ENCODE peak calls at places on chromosomes 12 and 14, in five cellular contexts. Q, P, M, J and Y are unnamed samples. For H3K36me3, the result is how much of the 10 kb centered on the place peaks cover.

GRCh38 chr12:88579572-88579940 is 715 bp downstream of the KITLG start:
- DNase-seq in M (no peak), Q (peak), P (no peak), J (no peak), Y (no peak)

GRCh38 chr12:109937371-109937770 is 37.3 kb downstream of the TCHP start:
- DNase-seq in P (no peak), Q (no peak), J (no peak), M (no peak), Y (peak)

GRCh38 chr12:47590771-47591368 is 115.0 kb downstream of the RPAP3 start:
- DNase-seq in J (no peak), P (no peak), Q (no peak), M (no peak), Y (no peak)

GRCh38 chr12:107033758-107034739 is 47.1 kb upstream of the MTERF2 start:
- DNase-seq in Q (no peak), M (no peak), P (no peak), J (no peak), Y (no peak)

GRCh38 chr12:133023566-133023965 is 13.7 kb upstream of the ZNF84 start:
- DNase-seq in M (no peak), J (no peak), Q (no peak), P (no peak), Y (no peak)

GRCh38 chr14:54343276-54344121 is 53.3 kb upstream of the CDKN3 start:
- DNase-seq in J (no peak), Q (peak), M (no peak), P (no peak), Y (no peak)

GRCh38 chr12:115801826-115802225 is 475.7 kb downstream of the MED13L start:
- DNase-seq in P (no peak), Q (no peak), M (no peak), J (no peak), Y (no peak)

GRCh38 chr14:51004801-51005526 is 60.7 kb upstream of the PYGL start:
- DNase-seq in Q (no peak), M (no peak), J (no peak), P (no peak), Y (peak)

DNA sequence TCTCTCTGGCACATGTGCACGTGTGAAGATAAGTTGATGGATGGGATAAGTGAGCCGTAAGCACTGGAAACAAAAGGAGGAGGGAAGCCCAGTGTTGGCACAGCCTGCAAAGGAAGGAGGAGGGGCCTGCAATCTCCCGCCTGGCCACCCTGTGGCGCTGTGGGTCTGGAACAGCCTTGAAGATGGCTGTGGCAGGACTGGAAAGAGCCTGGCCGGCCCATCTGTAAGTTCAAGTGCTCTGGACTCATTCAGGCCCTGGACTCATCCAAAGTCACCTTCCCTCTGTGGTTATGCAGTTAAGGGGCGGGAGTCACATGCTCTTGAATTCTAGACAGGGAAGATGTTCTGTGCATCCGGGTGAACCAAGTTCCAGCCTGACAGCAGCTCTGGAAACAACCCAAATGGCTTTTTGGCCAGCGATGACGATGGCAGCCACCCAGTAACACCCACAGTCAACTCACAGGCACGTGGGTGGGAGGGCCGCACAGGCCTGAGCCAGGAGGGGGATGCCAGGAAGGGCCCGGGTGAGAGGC is 50.4 kb downstream of the CHGA start:
- DNase-seq in J (peak), M (peak), P (no peak), Q (peak), Y (no peak)
- TF ChIP-seq CTCF in J (peak), M (peak), P (peak), Q (peak), Y (peak)

GRCh38 chr14:58395565-58395814 is 240 bp upstream of the TOMM20L start:
- DNase-seq in M (no peak), Q (no peak), P (no peak), J (no peak), Y (no peak)
- H3K4me3 ChIP-seq in M (peak), Q (peak), P (peak), J (peak), Y (peak)

GRCh38 chr14:23078692-23079116 is 16.2 kb downstream of the ACIN1 start:
- DNase-seq in P (peak), Q (peak), M (peak), J (peak), Y (peak)
- H3K36me3 ChIP-seq in P (half or more), Q (half or more), M (half or more), J (under half), Y (under half)

GRCh38 chr12:7666595-7666994 is 887 bp upstream of the APOBEC1 start:
- DNase-seq in Q (no peak), P (no peak), J (no peak), M (no peak), Y (no peak)

GRCh38 chr12:7661741-7662140 is 4.0 kb downstream of the APOBEC1 start:
- DNase-seq in J (no peak), P (no peak), Q (no peak), M (no peak), Y (no peak)

DNA sequence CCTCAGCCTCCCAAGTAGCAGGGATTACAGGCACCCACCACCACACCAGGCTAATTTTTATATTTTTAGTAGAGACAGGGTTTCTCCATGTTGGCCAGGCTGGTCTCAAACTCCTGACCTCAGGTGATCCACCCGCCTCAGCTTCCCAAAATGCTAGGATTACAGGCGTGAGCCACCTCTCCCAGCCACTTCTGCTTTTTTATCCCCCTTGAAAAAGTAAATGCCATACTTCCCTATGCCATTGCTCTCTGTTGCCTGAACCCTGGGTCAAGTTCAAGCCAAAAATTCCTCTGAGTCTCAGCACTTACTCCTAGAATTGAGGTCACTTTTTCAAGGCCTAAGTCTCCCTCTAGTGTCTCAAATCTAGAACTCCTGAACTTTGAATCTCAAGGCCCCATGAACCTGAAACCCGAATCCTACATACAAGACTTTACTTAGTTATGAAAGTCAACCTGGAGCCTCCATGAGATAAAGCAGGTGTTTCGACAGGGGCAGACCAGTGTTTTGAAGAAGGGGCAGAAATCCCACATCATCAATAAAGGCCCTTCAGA is 1.4 kb upstream of the APOBEC1 start:
- DNase-seq in J (no peak), Q (no peak), M (no peak), P (no peak), Y (no peak)
- TF ChIP-seq CTCF in J (peak), Q (no peak), M (no peak), P (no peak), Y (no peak)

DNA sequence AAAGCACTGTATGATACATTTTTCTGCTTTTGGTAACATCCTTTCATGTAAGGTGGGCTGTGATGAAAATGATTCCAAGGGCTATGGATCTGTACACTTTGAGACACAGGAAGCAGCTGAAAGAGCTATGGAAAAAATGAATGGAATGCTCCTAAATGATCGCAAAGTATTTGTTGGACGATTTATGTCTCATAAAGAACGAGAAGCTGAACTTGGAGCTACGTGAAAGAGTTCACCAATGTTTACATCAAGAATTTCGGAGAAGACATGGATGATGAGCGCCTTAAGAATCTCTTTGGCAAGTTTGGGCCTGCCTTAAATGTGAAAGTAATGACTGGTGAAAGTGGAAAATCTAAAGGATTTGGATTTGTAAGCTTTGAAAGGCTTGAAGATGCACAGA is 22.1 kb upstream of the SRGAP1 start:
- DNase-seq in P (no peak), Q (no peak), M (no peak), J (no peak), Y (no peak)
- H3K4me3 ChIP-seq in P (peak), Q (peak), M (peak), J (peak), Y (no peak)

DNA sequence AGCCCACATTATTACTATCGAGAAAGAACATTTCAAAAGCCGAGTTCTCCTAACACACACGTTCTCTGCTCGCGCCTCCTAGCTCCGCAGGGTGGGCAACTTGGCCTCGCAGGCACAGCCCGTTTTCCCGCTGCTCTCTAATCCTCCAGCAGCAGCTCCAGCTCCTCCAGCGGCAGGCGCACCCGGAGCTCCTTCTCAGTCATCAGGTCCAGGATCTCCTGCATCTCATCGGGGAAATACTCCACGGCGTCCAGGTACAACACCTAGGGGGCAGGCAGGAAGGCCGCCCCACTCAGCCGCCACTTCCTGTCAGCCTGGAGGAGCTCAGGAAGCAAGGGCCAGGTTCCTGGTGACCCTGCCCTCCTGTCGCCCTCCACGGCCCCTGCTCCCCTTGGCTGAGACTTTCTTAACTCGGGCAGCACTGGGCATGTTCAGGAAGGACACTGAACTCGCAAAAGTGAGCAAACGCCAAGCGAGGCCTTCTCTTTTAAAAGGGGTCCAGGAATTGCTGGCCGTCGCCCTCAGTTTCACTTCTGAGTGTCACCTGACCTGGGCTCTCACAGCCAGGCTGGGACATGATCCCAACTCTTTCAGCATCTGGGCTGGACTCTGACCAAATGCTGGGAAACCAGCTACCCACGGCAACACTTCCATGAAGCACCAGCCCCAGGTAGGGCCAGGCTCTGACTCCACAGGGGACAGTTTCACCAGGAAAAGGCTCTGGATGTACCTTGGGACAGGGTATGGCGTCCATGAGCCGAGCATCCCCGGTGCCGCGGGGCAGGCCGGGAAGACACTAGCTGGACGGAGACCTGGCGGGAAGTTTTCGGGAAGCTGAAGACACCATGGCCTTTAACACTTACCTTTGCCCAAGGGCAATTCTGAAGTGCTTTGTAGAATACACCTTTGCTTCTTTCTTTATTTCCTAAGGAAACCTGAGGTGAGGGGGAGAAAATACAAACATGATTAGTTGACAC is 22.1 kb downstream of the PSMC1 start:
- DNase-seq in Q (no peak), P (no peak), J (no peak), M (no peak), Y (no peak)
- H3K36me3 ChIP-seq in Q (under half), P (under half), J (under half), M (half or more), Y (under half)

GRCh38 chr12:101698782-101699347 is 1.4 kb downstream of the CHPT1 start:
- DNase-seq in J (no peak), M (no peak), P (no peak), Q (no peak), Y (no peak)
- TF ChIP-seq CTCF in J (peak), M (no peak), P (no peak), Q (no peak), Y (peak)

GRCh38 chr14:93337143-93337753 is 4.4 kb upstream of the BTBD7 start:
- DNase-seq in J (no peak), Q (no peak), P (no peak), M (no peak), Y (no peak)
- H3K4me3 ChIP-seq in J (no peak), Q (no peak), P (no peak), M (no peak), Y (no peak)

GRCh38 chr14:77902806-77903205 is 102.9 kb downstream of the ADCK1 start:
- DNase-seq in Q (no peak), M (peak), J (no peak), P (no peak), Y (no peak)
- H3K36me3 ChIP-seq in Q (under half), M (under half), J (under half), P (under half), Y (under half)

GRCh38 chr12:124759841-124760508 is 103.7 kb downstream of the SCARB1 start:
- DNase-seq in M (no peak), Q (peak), P (no peak), J (no peak), Y (no peak)
- TF ChIP-seq CTCF in M (no peak), Q (no peak), P (no peak), J (no peak), Y (no peak)